ENCODE peak calls at places on chromosome X, in four cellular contexts. One of them, this sample, is unnamed.
A peak's percentile ranks its signal among the peaks of the same experiment; 100 is the strongest.

GRCh38 chrX:70444326-70445196 is at the start of gene DLG3:
- DNase-seq in trophoblast cell: no peak
- DNase-seq in WERI-Rb-1: peak; percentile 29
- DNase-seq in A549: peak; percentile 42
- DNase-seq in this sample: no peak

GRCh38 chrX:68196939-68197791 is 236.1 kb downstream of the OPHN1 start:
- DNase-seq in A549: peak; percentile 40
- DNase-seq in trophoblast cell: peak; percentile 8
- DNase-seq in WERI-Rb-1: peak; percentile 45
- DNase-seq in this sample: peak; percentile 13

GRCh38 chrX:105282077-105282476 is 61.6 kb upstream of the TEX13A start:
- DNase-seq in WERI-Rb-1: no peak
- DNase-seq in A549: no peak
- DNase-seq in trophoblast cell: no peak
- DNase-seq in this sample: no peak

GRCh38 chrX:16873106-16873505 is 2.9 kb upstream of the RBBP7 start:
- DNase-seq in trophoblast cell: peak; percentile 49
- DNase-seq in A549: no peak
- DNase-seq in WERI-Rb-1: no peak
- DNase-seq in this sample: no peak

GRCh38 chrX:25198891-25199290 is 183.1 kb upstream of the ARX start:
- DNase-seq in trophoblast cell: no peak
- DNase-seq in WERI-Rb-1: no peak
- DNase-seq in A549: no peak
- DNase-seq in this sample: no peak

GRCh38 chrX:136246201-136246600 is 5.0 kb downstream of the MAP7D3 start:
- DNase-seq in WERI-Rb-1: no peak
- DNase-seq in A549: no peak
- DNase-seq in trophoblast cell: no peak
- DNase-seq in this sample: no peak

GRCh38 chrX:11566814-11567213 is 98.9 kb downstream of the ARHGAP6 start:
- DNase-seq in trophoblast cell: no peak
- DNase-seq in A549: no peak
- DNase-seq in WERI-Rb-1: no peak
- DNase-seq in this sample: no peak

GRCh38 chrX:134716620-134717012 is 58.3 kb upstream of the PLAC1 start:
- DNase-seq in A549: no peak
- DNase-seq in trophoblast cell: no peak
- DNase-seq in WERI-Rb-1: no peak
- DNase-seq in this sample: no peak

GRCh38 chrX:68307767-68308166 is 125.5 kb downstream of the OPHN1 start:
- DNase-seq in trophoblast cell: peak; percentile 5
- DNase-seq in WERI-Rb-1: no peak
- DNase-seq in A549: no peak
- DNase-seq in this sample: no peak

GRCh38 chrX:44958480-44958879 is 85.5 kb downstream of the KDM6A start:
- DNase-seq in A549: no peak
- DNase-seq in trophoblast cell: no peak
- DNase-seq in WERI-Rb-1: no peak
- DNase-seq in this sample: no peak

GRCh38 chrX:129360175-129360574 is 163.1 kb downstream of the SMARCA1 start:
- DNase-seq in WERI-Rb-1: peak; percentile 51
- DNase-seq in A549: peak; percentile 13
- DNase-seq in trophoblast cell: peak; percentile 8
- DNase-seq in this sample: no peak

GRCh38 chrX:122078079-122078478 is 1030.7 kb downstream of the GLUD2 start:
- DNase-seq in A549: no peak
- DNase-seq in trophoblast cell: no peak
- DNase-seq in WERI-Rb-1: no peak
- DNase-seq in this sample: no peak

GRCh38 chrX:2954541-2954940 is 25.4 kb upstream of the ARSD start:
- DNase-seq in WERI-Rb-1: no peak
- DNase-seq in A549: no peak
- DNase-seq in trophoblast cell: no peak
- DNase-seq in this sample: no peak

GRCh38 chrX:97909245-97909644 is 1025.5 kb downstream of the RPA4 start:
- DNase-seq in WERI-Rb-1: no peak
- DNase-seq in A549: no peak
- DNase-seq in trophoblast cell: no peak
- DNase-seq in this sample: no peak

GRCh38 chrX:115494133-115494532 is 66.8 kb upstream of the PLS3 start:
- DNase-seq in A549: no peak
- DNase-seq in trophoblast cell: no peak
- DNase-seq in WERI-Rb-1: no peak
- DNase-seq in this sample: no peak

GRCh38 chrX:51894697-51895336 is 1.4 kb downstream of the MAGED1 start:
- DNase-seq in trophoblast cell: no peak
- DNase-seq in WERI-Rb-1: no peak
- DNase-seq in A549: no peak
- DNase-seq in this sample: no peak

GRCh38 chrX:15916704-15917084 is 62.1 kb upstream of the AP1S2 start:
- DNase-seq in trophoblast cell: no peak
- DNase-seq in A549: no peak
- DNase-seq in WERI-Rb-1: no peak
- DNase-seq in this sample: no peak

DNA sequence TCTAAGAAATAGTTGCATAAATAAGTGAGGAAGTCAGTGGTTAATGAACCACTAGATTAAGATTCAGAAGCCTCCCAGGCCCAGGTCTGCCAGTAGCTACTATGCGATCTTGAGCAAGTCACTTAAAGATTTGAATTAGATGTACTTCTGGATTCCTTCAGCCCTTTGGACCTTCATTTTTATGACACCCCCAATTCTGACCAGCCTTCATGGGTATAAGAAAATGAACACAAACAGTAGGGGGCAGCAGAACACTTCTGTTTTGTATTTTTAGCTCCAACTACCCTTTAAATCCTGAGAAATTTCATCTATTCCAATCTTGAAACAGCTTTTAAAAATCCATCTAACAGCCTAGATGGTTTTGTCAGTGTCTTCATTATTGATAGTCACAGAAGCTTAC is 19.0 kb downstream of the TMEM47 start:
- DNase-seq in trophoblast cell: no peak
- DNase-seq in A549: peak; percentile 1
- DNase-seq in WERI-Rb-1: peak; percentile 9
- DNase-seq in this sample: no peak
- H3K27ac ChIP-seq in trophoblast cell: no peak overlapping the region
- H3K27ac ChIP-seq in A549: no peak overlapping the region
- H3K27ac ChIP-seq in WERI-Rb-1: no peak overlapping the region
- H3K27ac ChIP-seq in this sample: no peak overlapping the region

GRCh38 chrX:56802921-56803848 is 74.1 kb downstream of the NBDY start:
- DNase-seq in A549: no peak
- DNase-seq in WERI-Rb-1: peak; percentile 72
- DNase-seq in trophoblast cell: peak; percentile 55
- DNase-seq in this sample: no peak

GRCh38 chrX:56804867-56805266 is 75.8 kb downstream of the NBDY start:
- DNase-seq in A549: no peak
- DNase-seq in WERI-Rb-1: no peak
- DNase-seq in trophoblast cell: peak; percentile 5
- DNase-seq in this sample: no peak

GRCh38 chrX:56802428-56802827 is 73.4 kb downstream of the NBDY start:
- DNase-seq in WERI-Rb-1: no peak
- DNase-seq in A549: no peak
- DNase-seq in trophoblast cell: no peak
- DNase-seq in this sample: no peak

GRCh38 chrX:56805399-56805798 is 76.4 kb downstream of the NBDY start:
- DNase-seq in WERI-Rb-1: no peak
- DNase-seq in A549: no peak
- DNase-seq in trophoblast cell: no peak
- DNase-seq in this sample: no peak

GRCh38 chrX:56803849-56804681 is 75.0 kb downstream of the NBDY start:
- DNase-seq in WERI-Rb-1: no peak
- DNase-seq in trophoblast cell: no peak
- DNase-seq in A549: no peak
- DNase-seq in this sample: no peak
- H3K27ac ChIP-seq in WERI-Rb-1: peak overlapping the region; percentile 93
- H3K27ac ChIP-seq in trophoblast cell: no peak overlapping the region
- H3K27ac ChIP-seq in A549: no peak overlapping the region
- H3K27ac ChIP-seq in this sample: no peak overlapping the region

GRCh38 chrX:155880586-155881157 is 473 bp upstream of the VAMP7 start:
- DNase-seq in A549: no peak
- DNase-seq in trophoblast cell: no peak
- DNase-seq in WERI-Rb-1: no peak
- DNase-seq in this sample: no peak
- H3K27ac ChIP-seq in A549: peak overlapping the region; percentile 88
- H3K27ac ChIP-seq in trophoblast cell: no peak overlapping the region
- H3K27ac ChIP-seq in WERI-Rb-1: peak overlapping the region; percentile 39
- H3K27ac ChIP-seq in this sample: no peak overlapping the region

GRCh38 chrX:28665778-28666177 is 78.5 kb downstream of the IL1RAPL1 start:
- DNase-seq in A549: no peak
- DNase-seq in WERI-Rb-1: no peak
- DNase-seq in trophoblast cell: no peak
- DNase-seq in this sample: no peak

GRCh38 chrX:28668303-28668702 is 81.1 kb downstream of the IL1RAPL1 start:
- DNase-seq in WERI-Rb-1: no peak
- DNase-seq in A549: no peak
- DNase-seq in trophoblast cell: no peak
- DNase-seq in this sample: no peak

GRCh38 chrX:28668957-28669356 is 81.7 kb downstream of the IL1RAPL1 start:
- DNase-seq in trophoblast cell: no peak
- DNase-seq in WERI-Rb-1: no peak
- DNase-seq in A549: no peak
- DNase-seq in this sample: no peak

GRCh38 chrX:28675173-28675572 is 87.9 kb downstream of the IL1RAPL1 start:
- DNase-seq in WERI-Rb-1: no peak
- DNase-seq in A549: no peak
- DNase-seq in trophoblast cell: no peak
- DNase-seq in this sample: no peak

GRCh38 chrX:28670074-28670473 is 82.8 kb downstream of the IL1RAPL1 start:
- DNase-seq in A549: no peak
- DNase-seq in trophoblast cell: no peak
- DNase-seq in WERI-Rb-1: no peak
- DNase-seq in this sample: no peak
- H3K27ac ChIP-seq in A549: no peak overlapping the region
- H3K27ac ChIP-seq in trophoblast cell: no peak overlapping the region
- H3K27ac ChIP-seq in WERI-Rb-1: no peak overlapping the region
- H3K27ac ChIP-seq in this sample: no peak overlapping the region

GRCh38 chrX:1401611-1402430 is 9.9 kb upstream of the SLC25A6 start:
- DNase-seq in trophoblast cell: no peak
- DNase-seq in A549: no peak
- DNase-seq in WERI-Rb-1: no peak
- DNase-seq in this sample: no peak
- H3K27ac ChIP-seq in trophoblast cell: no peak overlapping the region
- H3K27ac ChIP-seq in A549: no peak overlapping the region
- H3K27ac ChIP-seq in WERI-Rb-1: no peak overlapping the region
- H3K27ac ChIP-seq in this sample: no peak overlapping the region

GRCh38 chrX:130771648-130772312 is 131.2 kb downstream of the ENOX2 start:
- DNase-seq in A549: no peak
- DNase-seq in WERI-Rb-1: no peak
- DNase-seq in trophoblast cell: no peak
- DNase-seq in this sample: no peak
- H3K27ac ChIP-seq in A549: peak overlapping the region; percentile 36
- H3K27ac ChIP-seq in WERI-Rb-1: no peak overlapping the region
- H3K27ac ChIP-seq in trophoblast cell: no peak overlapping the region
- H3K27ac ChIP-seq in this sample: no peak overlapping the region

GRCh38 chrX:9605484-9605883 is 140.6 kb downstream of the TBL1X start:
- DNase-seq in WERI-Rb-1: no peak
- DNase-seq in trophoblast cell: no peak
- DNase-seq in A549: no peak
- DNase-seq in this sample: no peak

GRCh38 chrX:9606971-9607370 is 142.1 kb downstream of the TBL1X start:
- DNase-seq in A549: no peak
- DNase-seq in WERI-Rb-1: no peak
- DNase-seq in trophoblast cell: no peak
- DNase-seq in this sample: no peak

GRCh38 chrX:9609987-9610386 is 145.1 kb downstream of the TBL1X start:
- DNase-seq in trophoblast cell: no peak
- DNase-seq in A549: no peak
- DNase-seq in WERI-Rb-1: no peak
- DNase-seq in this sample: no peak

GRCh38 chrX:9604111-9604907 is 139.5 kb downstream of the TBL1X start:
- DNase-seq in A549: no peak
- DNase-seq in WERI-Rb-1: no peak
- DNase-seq in trophoblast cell: no peak
- DNase-seq in this sample: no peak

GRCh38 chrX:9604908-9605306 is 140.0 kb downstream of the TBL1X start:
- DNase-seq in WERI-Rb-1: no peak
- DNase-seq in A549: no peak
- DNase-seq in trophoblast cell: no peak
- DNase-seq in this sample: no peak
- H3K27ac ChIP-seq in WERI-Rb-1: no peak overlapping the region
- H3K27ac ChIP-seq in A549: no peak overlapping the region
- H3K27ac ChIP-seq in trophoblast cell: no peak overlapping the region
- H3K27ac ChIP-seq in this sample: no peak overlapping the region

GRCh38 chrX:148067285-148067684 is 86.1 kb downstream of the FMR1NB start:
- DNase-seq in trophoblast cell: no peak
- DNase-seq in A549: no peak
- DNase-seq in WERI-Rb-1: no peak
- DNase-seq in this sample: no peak

GRCh38 chrX:148070504-148070877 is 89.4 kb downstream of the FMR1NB start:
- DNase-seq in WERI-Rb-1: no peak
- DNase-seq in trophoblast cell: no peak
- DNase-seq in A549: no peak
- DNase-seq in this sample: no peak

GRCh38 chrX:148069759-148070503 is 88.8 kb downstream of the FMR1NB start:
- DNase-seq in trophoblast cell: no peak
- DNase-seq in WERI-Rb-1: no peak
- DNase-seq in A549: no peak
- DNase-seq in this sample: no peak
- H3K27ac ChIP-seq in trophoblast cell: no peak overlapping the region
- H3K27ac ChIP-seq in WERI-Rb-1: no peak overlapping the region
- H3K27ac ChIP-seq in A549: no peak overlapping the region
- H3K27ac ChIP-seq in this sample: no peak overlapping the region

This sample was measured in iPS DF 6.9.